ENCODE peak calls at places on chromosomes 4 and X, in nine cellular contexts. One of them, this sample, is unnamed.

GRCh38 chr4:57131849-57132745 is 21.9 kb upstream of the IGFBP7 start:
- DNase-seq in pons: peak; percentile 46
- DNase-seq in mesenchymal stem cell: no peak
- DNase-seq in stimulated activated CD4-positive, alpha-beta T cell treated with anti-CD3 and anti-CD28 coated beads, Interleukin-12 subunit alpha, Interleukin-12 subunit beta, amount 100 ng/mL, for 24 hours: no peak
- DNase-seq in nephron progenitor cell: no peak
- DNase-seq in CD4-positive, alpha-beta memory T cell: no peak
- DNase-seq in hypothalamus: no peak
- DNase-seq in head of caudate nucleus: no peak
- DNase-seq in NCI-H1092: no peak
- DNase-seq in this sample: no peak

GRCh38 chrX:40853004-40853815 is 117.9 kb upstream of the MED14 start:
- DNase-seq in nephron progenitor cell: no peak
- DNase-seq in pons: no peak
- DNase-seq in stimulated activated CD4-positive, alpha-beta T cell treated with anti-CD3 and anti-CD28 coated beads, Interleukin-12 subunit alpha, Interleukin-12 subunit beta, amount 100 ng/mL, for 24 hours: no peak
- DNase-seq in head of caudate nucleus: no peak
- DNase-seq in CD4-positive, alpha-beta memory T cell: no peak
- DNase-seq in NCI-H1092: no peak
- DNase-seq in mesenchymal stem cell: no peak
- DNase-seq in hypothalamus: no peak
- DNase-seq in this sample: no peak

GRCh38 chrX:41164469-41164868 is 79.2 kb downstream of the USP9X start:
- DNase-seq in nephron progenitor cell: no peak
- DNase-seq in head of caudate nucleus: no peak
- DNase-seq in NCI-H1092: no peak
- DNase-seq in pons: no peak
- DNase-seq in CD4-positive, alpha-beta memory T cell: no peak
- DNase-seq in mesenchymal stem cell: no peak
- DNase-seq in hypothalamus: no peak
- DNase-seq in stimulated activated CD4-positive, alpha-beta T cell treated with anti-CD3 and anti-CD28 coated beads, Interleukin-12 subunit alpha, Interleukin-12 subunit beta, amount 100 ng/mL, for 24 hours: no peak
- DNase-seq in this sample: no peak

GRCh38 chrX:81957900-81958545 is 756.1 kb downstream of the SH3BGRL start:
- DNase-seq in pons: peak; percentile 37
- DNase-seq in hypothalamus: no peak
- DNase-seq in head of caudate nucleus: no peak
- DNase-seq in CD4-positive, alpha-beta memory T cell: peak; percentile 31
- DNase-seq in nephron progenitor cell: no peak
- DNase-seq in mesenchymal stem cell: no peak
- DNase-seq in stimulated activated CD4-positive, alpha-beta T cell treated with anti-CD3 and anti-CD28 coated beads, Interleukin-12 subunit alpha, Interleukin-12 subunit beta, amount 100 ng/mL, for 24 hours: no peak
- DNase-seq in NCI-H1092: no peak
- DNase-seq in this sample: no peak

GRCh38 chr4:8744083-8744805 is 127.4 kb downstream of the HMX1 start:
- DNase-seq in NCI-H1092: no peak
- DNase-seq in head of caudate nucleus: peak; percentile 22
- DNase-seq in stimulated activated CD4-positive, alpha-beta T cell treated with anti-CD3 and anti-CD28 coated beads, Interleukin-12 subunit alpha, Interleukin-12 subunit beta, amount 100 ng/mL, for 24 hours: no peak
- DNase-seq in CD4-positive, alpha-beta memory T cell: no peak
- DNase-seq in mesenchymal stem cell: no peak
- DNase-seq in hypothalamus: no peak
- DNase-seq in pons: no peak
- DNase-seq in nephron progenitor cell: no peak
- DNase-seq in this sample: no peak

GRCh38 chr4:184824776-184825393 is 883 bp downstream of the ACSL1 start:
- DNase-seq in hypothalamus: no peak
- DNase-seq in NCI-H1092: no peak
- DNase-seq in CD4-positive, alpha-beta memory T cell: no peak
- DNase-seq in head of caudate nucleus: no peak
- DNase-seq in nephron progenitor cell: no peak
- DNase-seq in stimulated activated CD4-positive, alpha-beta T cell treated with anti-CD3 and anti-CD28 coated beads, Interleukin-12 subunit alpha, Interleukin-12 subunit beta, amount 100 ng/mL, for 24 hours: no peak
- DNase-seq in pons: no peak
- DNase-seq in mesenchymal stem cell: peak; percentile 12
- DNase-seq in this sample: no peak

GRCh38 chr4:8365951-8366350 is 74.6 kb downstream of the ACOX3 start:
- DNase-seq in CD4-positive, alpha-beta memory T cell: no peak
- DNase-seq in nephron progenitor cell: no peak
- DNase-seq in head of caudate nucleus: no peak
- DNase-seq in pons: no peak
- DNase-seq in hypothalamus: no peak
- DNase-seq in NCI-H1092: no peak
- DNase-seq in stimulated activated CD4-positive, alpha-beta T cell treated with anti-CD3 and anti-CD28 coated beads, Interleukin-12 subunit alpha, Interleukin-12 subunit beta, amount 100 ng/mL, for 24 hours: no peak
- DNase-seq in mesenchymal stem cell: no peak
- DNase-seq in this sample: no peak

GRCh38 chrX:114472788-114473187 is 111.1 kb upstream of the HTR2C start:
- DNase-seq in stimulated activated CD4-positive, alpha-beta T cell treated with anti-CD3 and anti-CD28 coated beads, Interleukin-12 subunit alpha, Interleukin-12 subunit beta, amount 100 ng/mL, for 24 hours: no peak
- DNase-seq in head of caudate nucleus: no peak
- DNase-seq in mesenchymal stem cell: no peak
- DNase-seq in NCI-H1092: no peak
- DNase-seq in pons: no peak
- DNase-seq in hypothalamus: no peak
- DNase-seq in nephron progenitor cell: no peak
- DNase-seq in CD4-positive, alpha-beta memory T cell: no peak
- DNase-seq in this sample: no peak

GRCh38 chr4:107248571-107248970 is 212.5 kb upstream of the DKK2 start:
- DNase-seq in nephron progenitor cell: no peak
- DNase-seq in stimulated activated CD4-positive, alpha-beta T cell treated with anti-CD3 and anti-CD28 coated beads, Interleukin-12 subunit alpha, Interleukin-12 subunit beta, amount 100 ng/mL, for 24 hours: no peak
- DNase-seq in CD4-positive, alpha-beta memory T cell: no peak
- DNase-seq in hypothalamus: no peak
- DNase-seq in pons: no peak
- DNase-seq in head of caudate nucleus: no peak
- DNase-seq in mesenchymal stem cell: no peak
- DNase-seq in NCI-H1092: no peak
- DNase-seq in this sample: no peak

GRCh38 chr4:34932591-34932990 is 1311.7 kb downstream of the ARAP2 start:
- DNase-seq in mesenchymal stem cell: no peak
- DNase-seq in NCI-H1092: no peak
- DNase-seq in CD4-positive, alpha-beta memory T cell: no peak
- DNase-seq in pons: no peak
- DNase-seq in stimulated activated CD4-positive, alpha-beta T cell treated with anti-CD3 and anti-CD28 coated beads, Interleukin-12 subunit alpha, Interleukin-12 subunit beta, amount 100 ng/mL, for 24 hours: no peak
- DNase-seq in nephron progenitor cell: no peak
- DNase-seq in hypothalamus: no peak
- DNase-seq in head of caudate nucleus: no peak
- DNase-seq in this sample: no peak

GRCh38 chr4:55080174-55080865 is 45.1 kb downstream of the KDR start:
- DNase-seq in CD4-positive, alpha-beta memory T cell: no peak
- DNase-seq in nephron progenitor cell: no peak
- DNase-seq in NCI-H1092: no peak
- DNase-seq in pons: no peak
- DNase-seq in mesenchymal stem cell: no peak
- DNase-seq in hypothalamus: no peak
- DNase-seq in stimulated activated CD4-positive, alpha-beta T cell treated with anti-CD3 and anti-CD28 coated beads, Interleukin-12 subunit alpha, Interleukin-12 subunit beta, amount 100 ng/mL, for 24 hours: no peak
- DNase-seq in head of caudate nucleus: no peak
- DNase-seq in this sample: no peak

GRCh38 chr4:141078871-141079270 is 54.4 kb downstream of the RNF150 start:
- DNase-seq in stimulated activated CD4-positive, alpha-beta T cell treated with anti-CD3 and anti-CD28 coated beads, Interleukin-12 subunit alpha, Interleukin-12 subunit beta, amount 100 ng/mL, for 24 hours: no peak
- DNase-seq in mesenchymal stem cell: no peak
- DNase-seq in hypothalamus: no peak
- DNase-seq in pons: no peak
- DNase-seq in CD4-positive, alpha-beta memory T cell: no peak
- DNase-seq in nephron progenitor cell: no peak
- DNase-seq in head of caudate nucleus: no peak
- DNase-seq in NCI-H1092: no peak
- DNase-seq in this sample: no peak

GRCh38 chr4:76623217-76624060 is 188.4 kb downstream of the SHROOM3 start:
- DNase-seq in stimulated activated CD4-positive, alpha-beta T cell treated with anti-CD3 and anti-CD28 coated beads, Interleukin-12 subunit alpha, Interleukin-12 subunit beta, amount 100 ng/mL, for 24 hours: no peak
- DNase-seq in nephron progenitor cell: no peak
- DNase-seq in CD4-positive, alpha-beta memory T cell: no peak
- DNase-seq in hypothalamus: no peak
- DNase-seq in pons: no peak
- DNase-seq in mesenchymal stem cell: peak; percentile 46
- DNase-seq in NCI-H1092: no peak
- DNase-seq in head of caudate nucleus: no peak
- DNase-seq in this sample: no peak

GRCh38 chr4:930827-931193 is 1.3 kb downstream of the GAK start:
- DNase-seq in hypothalamus: no peak
- DNase-seq in pons: no peak
- DNase-seq in mesenchymal stem cell: no peak
- DNase-seq in NCI-H1092: no peak
- DNase-seq in CD4-positive, alpha-beta memory T cell: no peak
- DNase-seq in stimulated activated CD4-positive, alpha-beta T cell treated with anti-CD3 and anti-CD28 coated beads, Interleukin-12 subunit alpha, Interleukin-12 subunit beta, amount 100 ng/mL, for 24 hours: no peak
- DNase-seq in nephron progenitor cell: no peak
- DNase-seq in head of caudate nucleus: no peak
- DNase-seq in this sample: no peak

GRCh38 chrX:35890699-35891098 is 28.8 kb upstream of the CFAP47 start:
- DNase-seq in CD4-positive, alpha-beta memory T cell: peak; percentile 3
- DNase-seq in mesenchymal stem cell: peak; percentile 50
- DNase-seq in NCI-H1092: peak; percentile 57
- DNase-seq in pons: peak; percentile 53
- DNase-seq in nephron progenitor cell: peak; percentile 24
- DNase-seq in head of caudate nucleus: no peak
- DNase-seq in stimulated activated CD4-positive, alpha-beta T cell treated with anti-CD3 and anti-CD28 coated beads, Interleukin-12 subunit alpha, Interleukin-12 subunit beta, amount 100 ng/mL, for 24 hours: no peak
- DNase-seq in hypothalamus: no peak
- DNase-seq in this sample: peak; percentile 0